ENCODE peak calls at places on chromosomes 6 and 20, in six cellular contexts. One of them, this sample, is unnamed.

GRCh38 chr6:26311012-26311384 is 54.0 kb upstream of the BTN3A2 start:
- DNase-seq in H9: no peak
- DNase-seq in mesenchymal stem cell: peak
- DNase-seq in IMR-90: peak
- DNase-seq in H1: no peak
- DNase-seq in neuronal stem cell: no peak
- DNase-seq in this sample: peak

GRCh38 chr6:131978522-131978921 is 27.4 kb upstream of the CCN2 start:
- DNase-seq in mesenchymal stem cell: no peak
- DNase-seq in neuronal stem cell: no peak
- DNase-seq in H1: no peak
- DNase-seq in IMR-90: no peak
- DNase-seq in H9: no peak
- DNase-seq in this sample: no peak

GRCh38 chr6:10250655-10251220 is 164.1 kb downstream of the TFAP2A start:
- DNase-seq in IMR-90: no peak
- DNase-seq in H9: no peak
- DNase-seq in neuronal stem cell: no peak
- DNase-seq in mesenchymal stem cell: no peak
- DNase-seq in H1: no peak
- DNase-seq in this sample: peak

GRCh38 chr6:29632789-29633531 is at the start of gene GABBR1:
- DNase-seq in mesenchymal stem cell: peak
- DNase-seq in IMR-90: peak
- DNase-seq in H1: no peak
- DNase-seq in neuronal stem cell: peak
- DNase-seq in H9: peak
- DNase-seq in this sample: peak

GRCh38 chr6:137717074-137718073 is 149.7 kb upstream of the TNFAIP3 start:
- DNase-seq in mesenchymal stem cell: no peak
- DNase-seq in H9: no peak
- DNase-seq in neuronal stem cell: no peak
- DNase-seq in H1: no peak
- DNase-seq in IMR-90: no peak
- DNase-seq in this sample: peak

GRCh38 chr6:89483111-89483720 is 50.3 kb downstream of the ANKRD6 start:
- DNase-seq in H1: peak
- DNase-seq in IMR-90: no peak
- DNase-seq in neuronal stem cell: no peak
- DNase-seq in mesenchymal stem cell: peak
- DNase-seq in H9: peak
- DNase-seq in this sample: peak

GRCh38 chr6:166553563-166554271 is 32.8 kb downstream of the RAMACL start:
- DNase-seq in H1: no peak
- DNase-seq in mesenchymal stem cell: peak
- DNase-seq in IMR-90: peak
- DNase-seq in neuronal stem cell: no peak
- DNase-seq in H9: no peak
- DNase-seq in this sample: no peak

GRCh38 chr20:46446851-46447250 is 40.4 kb upstream of the ELMO2 start:
- DNase-seq in mesenchymal stem cell: no peak
- DNase-seq in neuronal stem cell: no peak
- DNase-seq in H1: no peak
- DNase-seq in H9: no peak
- DNase-seq in IMR-90: no peak
- DNase-seq in this sample: no peak

GRCh38 chr20:3003416-3003815 is 40.0 kb upstream of the GNRH2 start:
- DNase-seq in H9: no peak
- DNase-seq in IMR-90: no peak
- DNase-seq in mesenchymal stem cell: no peak
- DNase-seq in neuronal stem cell: no peak
- DNase-seq in H1: no peak
- DNase-seq in this sample: no peak

GRCh38 chr6:36924778-36925396 is 29.7 kb upstream of the PI16 start:
- DNase-seq in mesenchymal stem cell: no peak
- DNase-seq in H9: no peak
- DNase-seq in H1: no peak
- DNase-seq in neuronal stem cell: no peak
- DNase-seq in IMR-90: no peak
- DNase-seq in this sample: no peak

GRCh38 chr20:4726710-4727391 is 5.1 kb downstream of the PRND start:
- DNase-seq in H9: no peak
- DNase-seq in mesenchymal stem cell: peak
- DNase-seq in IMR-90: peak
- DNase-seq in H1: no peak
- DNase-seq in neuronal stem cell: no peak
- DNase-seq in this sample: peak

GRCh38 chr6:133242761-133243590 is 1.8 kb downstream of the EYA4 start:
- DNase-seq in H9: peak
- DNase-seq in neuronal stem cell: peak
- DNase-seq in H1: no peak
- DNase-seq in IMR-90: peak
- DNase-seq in mesenchymal stem cell: peak
- DNase-seq in this sample: peak

GRCh38 chr20:2602046-2602735 is 50.2 kb upstream of the NOP56 start:
- DNase-seq in H9: no peak
- DNase-seq in neuronal stem cell: no peak
- DNase-seq in H1: no peak
- DNase-seq in IMR-90: no peak
- DNase-seq in mesenchymal stem cell: no peak
- DNase-seq in this sample: no peak

GRCh38 chr6:87241304-87241703 is 81.1 kb upstream of the SMIM8 start:
- DNase-seq in neuronal stem cell: no peak
- DNase-seq in H9: peak
- DNase-seq in H1: no peak
- DNase-seq in mesenchymal stem cell: no peak
- DNase-seq in IMR-90: no peak
- DNase-seq in this sample: peak

GRCh38 chr6:131029661-131030297 is 33.3 kb downstream of the EPB41L2 start:
- DNase-seq in H1: no peak
- DNase-seq in mesenchymal stem cell: peak
- DNase-seq in neuronal stem cell: peak
- DNase-seq in IMR-90: peak
- DNase-seq in H9: peak
- DNase-seq in this sample: peak

GRCh38 chr6:145892026-145892425 is 72.1 kb downstream of the SHPRH start:
- DNase-seq in H9: no peak
- DNase-seq in neuronal stem cell: no peak
- DNase-seq in H1: no peak
- DNase-seq in IMR-90: no peak
- DNase-seq in mesenchymal stem cell: no peak
- DNase-seq in this sample: no peak

GRCh38 chr6:143206550-143206949 is 145.9 kb downstream of the AIG1 start:
- DNase-seq in IMR-90: no peak
- DNase-seq in mesenchymal stem cell: no peak
- DNase-seq in neuronal stem cell: no peak
- DNase-seq in H1: no peak
- DNase-seq in H9: no peak
- DNase-seq in this sample: no peak
- H2BK15ac ChIP-seq in IMR-90: no peak
- H2BK15ac ChIP-seq in mesenchymal stem cell: no peak
- H2BK15ac ChIP-seq in neuronal stem cell: no peak
- H2BK15ac ChIP-seq in H1: no peak
- H2BK15ac ChIP-seq in H9: no peak
- H2BK15ac ChIP-seq in this sample: no peak

DNA sequence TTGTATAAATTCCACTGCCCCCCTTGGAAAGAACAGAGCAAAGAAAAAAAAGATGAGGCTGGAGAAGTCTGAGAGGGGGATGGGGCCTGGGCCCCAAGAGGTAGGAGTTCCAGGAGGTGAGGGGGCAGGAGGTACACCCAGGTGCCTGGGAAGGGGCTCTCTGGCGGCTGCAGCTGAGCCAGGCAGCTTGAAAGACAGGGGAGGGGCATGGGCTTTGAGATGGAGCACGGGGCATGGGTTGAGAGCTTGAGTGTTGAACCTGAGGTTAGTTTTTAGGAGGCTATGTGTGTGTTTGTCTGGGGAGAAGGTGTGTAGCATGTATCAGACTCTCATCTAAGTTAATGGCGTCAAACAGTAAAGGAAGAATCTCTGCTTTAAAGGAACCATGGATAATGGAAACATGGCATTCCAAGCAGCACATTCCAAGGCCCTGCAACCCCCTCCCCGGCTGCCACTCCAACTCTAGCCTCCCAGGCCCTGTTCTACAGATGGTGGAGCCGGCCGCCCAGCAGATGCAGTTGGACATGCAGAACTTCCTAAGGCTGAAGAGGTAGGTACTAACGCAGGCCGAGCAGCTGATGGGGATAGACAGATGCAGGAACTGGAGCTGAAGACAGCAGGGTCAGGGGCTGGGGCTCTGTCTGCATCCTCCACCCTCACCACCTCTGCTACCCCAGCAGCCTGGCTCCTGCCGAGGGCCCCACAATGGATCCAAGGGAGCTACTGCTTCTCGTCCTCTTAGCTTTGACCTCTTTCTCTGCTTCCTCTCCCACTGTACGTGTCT is 42.1 kb downstream of the MDFI start:
- DNase-seq in IMR-90: no peak
- DNase-seq in H9: no peak
- DNase-seq in H1: no peak
- DNase-seq in neuronal stem cell: no peak
- DNase-seq in mesenchymal stem cell: no peak
- DNase-seq in this sample: peak
- H2BK5ac ChIP-seq in IMR-90: no peak
- H2BK5ac ChIP-seq in H9: no peak
- H2BK5ac ChIP-seq in H1: peak
- H2BK5ac ChIP-seq in neuronal stem cell: no peak
- H2BK5ac ChIP-seq in mesenchymal stem cell: no peak
- H2BK5ac ChIP-seq in this sample: no peak

GRCh38 chr6:75855047-75855446 is 106.0 kb downstream of the MYO6 start:
- DNase-seq in mesenchymal stem cell: peak
- DNase-seq in H9: no peak
- DNase-seq in H1: no peak
- DNase-seq in IMR-90: peak
- DNase-seq in neuronal stem cell: peak
- DNase-seq in this sample: peak
- H2BK15ac ChIP-seq in mesenchymal stem cell: no peak
- H2BK15ac ChIP-seq in H9: no peak
- H2BK15ac ChIP-seq in H1: no peak
- H2BK15ac ChIP-seq in IMR-90: no peak
- H2BK15ac ChIP-seq in neuronal stem cell: no peak
- H2BK15ac ChIP-seq in this sample: no peak

GRCh38 chr20:54481442-54481841 is 6.0 kb downstream of the DOK5 start:
- DNase-seq in mesenchymal stem cell: no peak
- DNase-seq in H9: no peak
- DNase-seq in neuronal stem cell: no peak
- DNase-seq in IMR-90: no peak
- DNase-seq in H1: no peak
- DNase-seq in this sample: no peak

GRCh38 chr20:54488442-54488841 is 13.0 kb downstream of the DOK5 start:
- DNase-seq in mesenchymal stem cell: no peak
- DNase-seq in IMR-90: no peak
- DNase-seq in neuronal stem cell: no peak
- DNase-seq in H9: no peak
- DNase-seq in H1: no peak
- DNase-seq in this sample: no peak

GRCh38 chr20:54491443-54491842 is 16.1 kb downstream of the DOK5 start:
- DNase-seq in H1: no peak
- DNase-seq in mesenchymal stem cell: no peak
- DNase-seq in IMR-90: no peak
- DNase-seq in H9: no peak
- DNase-seq in neuronal stem cell: no peak
- DNase-seq in this sample: no peak

GRCh38 chr20:54486583-54486982 is 11.2 kb downstream of the DOK5 start:
- DNase-seq in H9: no peak
- DNase-seq in mesenchymal stem cell: no peak
- DNase-seq in H1: no peak
- DNase-seq in IMR-90: no peak
- DNase-seq in neuronal stem cell: no peak
- DNase-seq in this sample: no peak
- H2BK5ac ChIP-seq in H9: no peak
- H2BK5ac ChIP-seq in mesenchymal stem cell: no peak
- H2BK5ac ChIP-seq in H1: no peak
- H2BK5ac ChIP-seq in IMR-90: no peak
- H2BK5ac ChIP-seq in neuronal stem cell: no peak
- H2BK5ac ChIP-seq in this sample: no peak

GRCh38 chr6:27962506-27962905 is 5.5 kb downstream of the OR2B6 start:
- DNase-seq in H9: no peak
- DNase-seq in mesenchymal stem cell: no peak
- DNase-seq in neuronal stem cell: no peak
- DNase-seq in IMR-90: no peak
- DNase-seq in H1: no peak
- DNase-seq in this sample: no peak

GRCh38 chr6:27951040-27951439 is 6.0 kb upstream of the OR2B6 start:
- DNase-seq in H9: no peak
- DNase-seq in IMR-90: no peak
- DNase-seq in mesenchymal stem cell: no peak
- DNase-seq in H1: no peak
- DNase-seq in neuronal stem cell: no peak
- DNase-seq in this sample: no peak

GRCh38 chr6:27957526-27957925 is 485 bp downstream of the OR2B6 start:
- DNase-seq in H9: no peak
- DNase-seq in IMR-90: no peak
- DNase-seq in H1: no peak
- DNase-seq in neuronal stem cell: no peak
- DNase-seq in mesenchymal stem cell: no peak
- DNase-seq in this sample: no peak

DNA sequence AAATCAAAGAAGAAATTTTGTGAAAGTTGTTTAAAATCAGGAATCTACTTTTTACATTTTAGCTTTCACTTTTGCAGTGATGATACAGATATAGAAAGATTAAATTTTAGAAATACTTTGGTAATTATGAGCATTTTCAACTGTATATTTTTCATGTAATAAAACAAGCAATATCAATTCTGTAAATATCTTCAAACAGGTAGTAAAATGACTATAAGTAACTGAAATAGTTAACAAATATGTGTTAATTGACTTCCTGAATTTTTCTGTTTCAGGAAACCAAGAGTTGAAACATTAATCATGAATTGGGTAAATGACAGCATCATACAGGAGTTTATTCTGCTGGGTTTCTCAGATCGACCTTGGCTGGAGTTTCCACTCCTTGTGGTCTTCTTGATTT is at the start of gene OR2B6:
- DNase-seq in mesenchymal stem cell: no peak
- DNase-seq in H1: no peak
- DNase-seq in IMR-90: no peak
- DNase-seq in neuronal stem cell: no peak
- DNase-seq in H9: no peak
- DNase-seq in this sample: no peak
- H2BK15ac ChIP-seq in mesenchymal stem cell: no peak
- H2BK15ac ChIP-seq in H1: no peak
- H2BK15ac ChIP-seq in IMR-90: no peak
- H2BK15ac ChIP-seq in neuronal stem cell: no peak
- H2BK15ac ChIP-seq in H9: no peak
- H2BK15ac ChIP-seq in this sample: no peak

GRCh38 chr20:50068041-50068651 is 44.8 kb downstream of the UBE2V1 start:
- DNase-seq in mesenchymal stem cell: no peak
- DNase-seq in H1: no peak
- DNase-seq in IMR-90: no peak
- DNase-seq in neuronal stem cell: no peak
- DNase-seq in H9: no peak
- DNase-seq in this sample: no peak
- H2BK5ac ChIP-seq in mesenchymal stem cell: no peak
- H2BK5ac ChIP-seq in H1: peak
- H2BK5ac ChIP-seq in IMR-90: no peak
- H2BK5ac ChIP-seq in neuronal stem cell: no peak
- H2BK5ac ChIP-seq in H9: no peak
- H2BK5ac ChIP-seq in this sample: no peak

GRCh38 chr6:55130806-55131324 is 43.5 kb upstream of the HCRTR2 start:
- DNase-seq in neuronal stem cell: no peak
- DNase-seq in H1: no peak
- DNase-seq in H9: no peak
- DNase-seq in IMR-90: no peak
- DNase-seq in mesenchymal stem cell: no peak
- DNase-seq in this sample: no peak

GRCh38 chr6:55131616-55132015 is 42.7 kb upstream of the HCRTR2 start:
- DNase-seq in mesenchymal stem cell: peak
- DNase-seq in IMR-90: peak
- DNase-seq in H1: no peak
- DNase-seq in neuronal stem cell: no peak
- DNase-seq in H9: no peak
- DNase-seq in this sample: no peak
- H2BK15ac ChIP-seq in mesenchymal stem cell: no peak
- H2BK15ac ChIP-seq in IMR-90: no peak
- H2BK15ac ChIP-seq in H1: no peak
- H2BK15ac ChIP-seq in neuronal stem cell: no peak
- H2BK15ac ChIP-seq in H9: no peak
- H2BK15ac ChIP-seq in this sample: no peak